ENCODE peak calls at places on chromosomes 1 and 21, in four cellular contexts. One of them, this sample, is unnamed. For H3K4me1, the result is how much of the 10 kb centered on the place peaks cover.

GRCh38 chr21:17463441-17463840 is 49.4 kb upstream of the CXADR start:
- DNase-seq in CD8-positive, alpha-beta T cell: no peak
- DNase-seq in colonic mucosa: no peak
- DNase-seq in heart right ventricle: no peak
- DNase-seq in this sample: no peak

GRCh38 chr1:193058529-193059281 is 455 bp downstream of the UCHL5 start:
- DNase-seq in CD8-positive, alpha-beta T cell: peak
- DNase-seq in colonic mucosa: peak
- DNase-seq in heart right ventricle: peak
- DNase-seq in this sample: peak

GRCh38 chr21:33036430-33037162 is 10.9 kb downstream of the OLIG2 start:
- DNase-seq in CD8-positive, alpha-beta T cell: peak
- DNase-seq in colonic mucosa: no peak
- DNase-seq in heart right ventricle: no peak
- DNase-seq in this sample: no peak

GRCh38 chr1:31502926-31503511 is 73.3 kb upstream of the TINAGL1 start:
- DNase-seq in CD8-positive, alpha-beta T cell: no peak
- DNase-seq in colonic mucosa: no peak
- DNase-seq in heart right ventricle: no peak
- DNase-seq in this sample: no peak

GRCh38 chr1:162133566-162133965 is 64.1 kb downstream of the NOS1AP start:
- DNase-seq in CD8-positive, alpha-beta T cell: no peak
- DNase-seq in colonic mucosa: no peak
- DNase-seq in heart right ventricle: no peak
- DNase-seq in this sample: no peak

GRCh38 chr21:34187935-34188334 is 114.6 kb downstream of the MRPS6 start:
- DNase-seq in CD8-positive, alpha-beta T cell: no peak
- DNase-seq in colonic mucosa: no peak
- DNase-seq in heart right ventricle: peak
- DNase-seq in this sample: no peak

GRCh38 chr1:34378968-34379729 is 202.4 kb downstream of the C1orf94 start:
- DNase-seq in CD8-positive, alpha-beta T cell: no peak
- DNase-seq in colonic mucosa: no peak
- DNase-seq in heart right ventricle: no peak
- DNase-seq in this sample: no peak

GRCh38 chr1:65059930-65060538 is 88.0 kb upstream of the AK4 start:
- DNase-seq in CD8-positive, alpha-beta T cell: no peak
- DNase-seq in colonic mucosa: no peak
- DNase-seq in heart right ventricle: no peak
- DNase-seq in this sample: no peak

GRCh38 chr1:222730866-222731265 is 6.1 kb upstream of the FAM177B start:
- DNase-seq in CD8-positive, alpha-beta T cell: no peak
- DNase-seq in colonic mucosa: no peak
- DNase-seq in heart right ventricle: no peak
- DNase-seq in this sample: no peak

GRCh38 chr21:42499430-42500106 is 3.5 kb upstream of the RSPH1 start:
- DNase-seq in CD8-positive, alpha-beta T cell: no peak
- DNase-seq in colonic mucosa: peak
- DNase-seq in heart right ventricle: no peak
- DNase-seq in this sample: no peak

GRCh38 chr1:200436436-200436835 is 26.6 kb upstream of the ZNF281 start:
- DNase-seq in CD8-positive, alpha-beta T cell: no peak
- DNase-seq in colonic mucosa: no peak
- DNase-seq in heart right ventricle: no peak
- DNase-seq in this sample: no peak

GRCh38 chr21:45997205-45997494 is 15.6 kb downstream of the COL6A1 start:
- DNase-seq in CD8-positive, alpha-beta T cell: no peak
- DNase-seq in colonic mucosa: no peak
- DNase-seq in heart right ventricle: no peak
- DNase-seq in this sample: no peak

GRCh38 chr1:40067023-40067422 is 26.5 kb downstream of the CAP1 start:
- DNase-seq in CD8-positive, alpha-beta T cell: no peak
- DNase-seq in colonic mucosa: no peak
- DNase-seq in heart right ventricle: no peak
- DNase-seq in this sample: no peak

GRCh38 chr1:158686430-158687009 is at the start of gene SPTA1:
- DNase-seq in CD8-positive, alpha-beta T cell: no peak
- DNase-seq in colonic mucosa: no peak
- DNase-seq in heart right ventricle: no peak
- DNase-seq in this sample: no peak

GRCh38 chr1:38541223-38541622 is 318.3 kb downstream of the RRAGC start:
- DNase-seq in CD8-positive, alpha-beta T cell: no peak
- DNase-seq in colonic mucosa: no peak
- DNase-seq in heart right ventricle: no peak
- DNase-seq in this sample: no peak

GRCh38 chr1:179509384-179509783 is 66.4 kb downstream of the NPHS2 start:
- DNase-seq in CD8-positive, alpha-beta T cell: no peak
- DNase-seq in colonic mucosa: no peak
- DNase-seq in heart right ventricle: no peak
- DNase-seq in this sample: no peak

GRCh38 chr1:5707566-5708178 is 284.6 kb downstream of the NPHP4 start:
- DNase-seq in CD8-positive, alpha-beta T cell: no peak
- DNase-seq in colonic mucosa: no peak
- DNase-seq in heart right ventricle: no peak
- DNase-seq in this sample: no peak

GRCh38 chr21:24897883-24898282 is 709.4 kb downstream of the MRPL39 start:
- DNase-seq in CD8-positive, alpha-beta T cell: no peak
- DNase-seq in colonic mucosa: no peak
- DNase-seq in heart right ventricle: no peak
- DNase-seq in this sample: no peak

GRCh38 chr1:166111430-166111829 is 55.4 kb downstream of the FAM78B start:
- DNase-seq in CD8-positive, alpha-beta T cell: no peak
- DNase-seq in colonic mucosa: no peak
- DNase-seq in heart right ventricle: no peak
- DNase-seq in this sample: no peak

GRCh38 chr1:4062560-4062959 is 162.5 kb upstream of the C1orf174 start:
- DNase-seq in CD8-positive, alpha-beta T cell: no peak
- DNase-seq in colonic mucosa: no peak
- DNase-seq in heart right ventricle: no peak
- DNase-seq in this sample: no peak

GRCh38 chr1:107549152-107549810 is 408.4 kb downstream of the NTNG1 start:
- DNase-seq in CD8-positive, alpha-beta T cell: no peak
- DNase-seq in colonic mucosa: no peak
- DNase-seq in heart right ventricle: no peak
- DNase-seq in this sample: no peak

GRCh38 chr1:226060976-226061792 is 1.3 kb upstream of the H3-3A start:
- DNase-seq in CD8-positive, alpha-beta T cell: no peak
- DNase-seq in colonic mucosa: peak
- DNase-seq in heart right ventricle: no peak
- DNase-seq in this sample: no peak

GRCh38 chr1:117537291-117537920 is 68.4 kb upstream of the TENT5C start:
- DNase-seq in CD8-positive, alpha-beta T cell: no peak
- DNase-seq in colonic mucosa: peak
- DNase-seq in heart right ventricle: no peak
- DNase-seq in this sample: no peak

GRCh38 chr1:202957733-202958543 is at the start of gene ADIPOR1:
- DNase-seq in CD8-positive, alpha-beta T cell: peak
- DNase-seq in colonic mucosa: peak
- DNase-seq in heart right ventricle: peak
- DNase-seq in this sample: peak

GRCh38 chr1:12059722-12060464 is 3.2 kb upstream of the TNFRSF8 start:
- DNase-seq in CD8-positive, alpha-beta T cell: no peak
- DNase-seq in colonic mucosa: no peak
- DNase-seq in heart right ventricle: no peak
- DNase-seq in this sample: no peak

GRCh38 chr21:42790520-42790919 is 88.8 kb downstream of the WDR4 start:
- DNase-seq in CD8-positive, alpha-beta T cell: no peak
- DNase-seq in colonic mucosa: no peak
- DNase-seq in heart right ventricle: no peak
- DNase-seq in this sample: no peak

GRCh38 chr1:61980561-61980960 is 214.1 kb upstream of the L1TD1 start:
- DNase-seq in CD8-positive, alpha-beta T cell: no peak
- DNase-seq in colonic mucosa: no peak
- DNase-seq in heart right ventricle: no peak
- DNase-seq in this sample: no peak

GRCh38 chr1:230937370-230937769 is 41.3 kb downstream of the TTC13 start:
- DNase-seq in CD8-positive, alpha-beta T cell: no peak
- DNase-seq in colonic mucosa: no peak
- DNase-seq in heart right ventricle: no peak
- DNase-seq in this sample: no peak
- H3K4me1 ChIP-seq in CD8-positive, alpha-beta T cell: under half
- H3K4me1 ChIP-seq in colonic mucosa: under half
- H3K4me1 ChIP-seq in heart right ventricle: under half
- H3K4me1 ChIP-seq in this sample: under half

GRCh38 chr1:228120351-228121091 is 11.4 kb upstream of the MRPL55 start:
- DNase-seq in CD8-positive, alpha-beta T cell: no peak
- DNase-seq in colonic mucosa: no peak
- DNase-seq in heart right ventricle: no peak
- DNase-seq in this sample: no peak
- H3K27ac ChIP-seq in CD8-positive, alpha-beta T cell: no peak
- H3K27ac ChIP-seq in colonic mucosa: no peak
- H3K27ac ChIP-seq in heart right ventricle: no peak
- H3K27ac ChIP-seq in this sample: no peak

DNA sequence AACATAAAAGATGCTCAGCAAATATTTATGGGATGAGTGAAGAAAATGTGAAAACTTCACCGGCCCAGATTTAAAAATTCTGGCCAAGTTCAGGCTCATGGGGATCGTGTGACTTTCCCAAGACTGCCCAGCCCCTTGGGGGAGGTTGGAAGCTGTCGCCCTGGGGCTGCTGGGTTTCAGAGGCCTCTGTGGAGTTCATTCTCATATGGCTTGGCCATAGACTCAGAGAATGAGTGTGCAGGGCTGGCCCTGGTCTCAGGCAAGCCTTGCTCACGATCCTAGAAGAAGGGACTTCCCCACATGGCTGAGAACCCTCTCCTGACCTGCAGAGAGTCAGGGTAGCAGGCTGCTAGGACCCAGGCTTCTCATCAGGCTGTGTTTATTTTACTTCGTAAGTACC is 24.6 kb downstream of the PADI2 start:
- DNase-seq in CD8-positive, alpha-beta T cell: no peak
- DNase-seq in colonic mucosa: no peak
- DNase-seq in heart right ventricle: no peak
- DNase-seq in this sample: no peak
- H3K4me1 ChIP-seq in CD8-positive, alpha-beta T cell: under half
- H3K4me1 ChIP-seq in colonic mucosa: under half
- H3K4me1 ChIP-seq in heart right ventricle: under half
- H3K4me1 ChIP-seq in this sample: under half

GRCh38 chr1:110186558-110186957 is 23.6 kb upstream of the KCNC4 start:
- DNase-seq in CD8-positive, alpha-beta T cell: no peak
- DNase-seq in colonic mucosa: no peak
- DNase-seq in heart right ventricle: no peak
- DNase-seq in this sample: no peak

GRCh38 chr1:110187139-110187890 is 22.8 kb upstream of the KCNC4 start:
- DNase-seq in CD8-positive, alpha-beta T cell: no peak
- DNase-seq in colonic mucosa: no peak
- DNase-seq in heart right ventricle: no peak
- DNase-seq in this sample: no peak

GRCh38 chr1:110185181-110185580 is 24.9 kb upstream of the KCNC4 start:
- DNase-seq in CD8-positive, alpha-beta T cell: no peak
- DNase-seq in colonic mucosa: no peak
- DNase-seq in heart right ventricle: peak
- DNase-seq in this sample: no peak

GRCh38 chr1:110183642-110184167 is 26.4 kb upstream of the KCNC4 start:
- DNase-seq in CD8-positive, alpha-beta T cell: no peak
- DNase-seq in colonic mucosa: no peak
- DNase-seq in heart right ventricle: no peak
- DNase-seq in this sample: no peak

GRCh38 chr1:110184414-110184813 is 25.7 kb upstream of the KCNC4 start:
- DNase-seq in CD8-positive, alpha-beta T cell: no peak
- DNase-seq in colonic mucosa: no peak
- DNase-seq in heart right ventricle: no peak
- DNase-seq in this sample: no peak
- H3K27ac ChIP-seq in CD8-positive, alpha-beta T cell: no peak
- H3K27ac ChIP-seq in colonic mucosa: no peak
- H3K27ac ChIP-seq in heart right ventricle: no peak
- H3K27ac ChIP-seq in this sample: no peak

This sample was measured in CD4-positive, alpha-beta memory T cell.